ENCODE peak calls at places on chromosomes 12 and 14, in six cellular contexts. One of them, this sample, is unnamed.

GRCh38 chr14:31752867-31753661 is 191.9 kb downstream of the NUBPL start:
- DNase-seq in HFF-Myc: no peak
- DNase-seq in GM10248: no peak
- DNase-seq in heart right ventricle: no peak
- DNase-seq in lung: no peak
- DNase-seq in tibial nerve: no peak
- DNase-seq in this sample: no peak

GRCh38 chr12:56462565-56462964 is 5.8 kb upstream of the SPRYD4 start:
- DNase-seq in HFF-Myc: no peak
- DNase-seq in GM10248: no peak
- DNase-seq in heart right ventricle: no peak
- DNase-seq in lung: no peak
- DNase-seq in tibial nerve: no peak
- DNase-seq in this sample: no peak

GRCh38 chr12:75818863-75819262 is 212.7 kb downstream of the PHLDA1 start:
- DNase-seq in HFF-Myc: no peak
- DNase-seq in GM10248: no peak
- DNase-seq in heart right ventricle: no peak
- DNase-seq in lung: no peak
- DNase-seq in tibial nerve: no peak
- DNase-seq in this sample: no peak

GRCh38 chr14:100104523-100105300 is 39.5 kb downstream of the EVL start:
- DNase-seq in HFF-Myc: peak; percentile 42
- DNase-seq in GM10248: no peak
- DNase-seq in heart right ventricle: no peak
- DNase-seq in lung: no peak
- DNase-seq in tibial nerve: no peak
- DNase-seq in this sample: peak; percentile 57

GRCh38 chr12:4346931-4347330 is 25.9 kb downstream of the TIGAR start:
- DNase-seq in HFF-Myc: no peak
- DNase-seq in GM10248: no peak
- DNase-seq in heart right ventricle: no peak
- DNase-seq in lung: no peak
- DNase-seq in tibial nerve: no peak
- DNase-seq in this sample: no peak

GRCh38 chr14:88340357-88340756 is 17.3 kb upstream of the KCNK10 start:
- DNase-seq in HFF-Myc: no peak
- DNase-seq in GM10248: no peak
- DNase-seq in heart right ventricle: no peak
- DNase-seq in lung: no peak
- DNase-seq in tibial nerve: no peak
- DNase-seq in this sample: no peak

GRCh38 chr12:7091660-7092228 is 501 bp downstream of the C1R start:
- DNase-seq in HFF-Myc: no peak
- DNase-seq in GM10248: peak; percentile 44
- DNase-seq in heart right ventricle: peak; percentile 51
- DNase-seq in lung: peak; percentile 51
- DNase-seq in tibial nerve: no peak
- DNase-seq in this sample: no peak

GRCh38 chr12:132194056-132194455 is 49.8 kb downstream of the NOC4L start:
- DNase-seq in HFF-Myc: no peak
- DNase-seq in GM10248: no peak
- DNase-seq in heart right ventricle: no peak
- DNase-seq in lung: no peak
- DNase-seq in tibial nerve: no peak
- DNase-seq in this sample: no peak

GRCh38 chr14:72892879-72893635 is 844 bp downstream of the DPF3 start:
- DNase-seq in HFF-Myc: no peak
- DNase-seq in GM10248: peak; percentile 45
- DNase-seq in heart right ventricle: no peak
- DNase-seq in lung: no peak
- DNase-seq in tibial nerve: no peak
- DNase-seq in this sample: peak; percentile 37

GRCh38 chr14:92959189-92959531 is 36.2 kb downstream of the CHGA start:
- DNase-seq in HFF-Myc: no peak
- DNase-seq in GM10248: no peak
- DNase-seq in heart right ventricle: no peak
- DNase-seq in lung: no peak
- DNase-seq in tibial nerve: no peak
- DNase-seq in this sample: no peak

GRCh38 chr12:117152793-117153775 is 37.2 kb downstream of the FBXO21 start:
- DNase-seq in HFF-Myc: no peak
- DNase-seq in GM10248: no peak
- DNase-seq in heart right ventricle: peak; percentile 43
- DNase-seq in lung: no peak
- DNase-seq in tibial nerve: no peak
- DNase-seq in this sample: no peak

GRCh38 chr12:22615963-22616501 is 8.9 kb upstream of the ETNK1 start:
- DNase-seq in HFF-Myc: no peak
- DNase-seq in GM10248: no peak
- DNase-seq in heart right ventricle: no peak
- DNase-seq in lung: no peak
- DNase-seq in tibial nerve: no peak
- DNase-seq in this sample: no peak

GRCh38 chr14:65169351-65169750 is 67.0 kb upstream of the MAX start:
- DNase-seq in HFF-Myc: peak; percentile 26
- DNase-seq in GM10248: peak; percentile 76
- DNase-seq in heart right ventricle: peak; percentile 10
- DNase-seq in lung: no peak
- DNase-seq in tibial nerve: no peak
- DNase-seq in this sample: peak; percentile 70

GRCh38 chr14:74368441-74368840 is 20.2 kb downstream of the VRTN start:
- DNase-seq in HFF-Myc: no peak
- DNase-seq in GM10248: no peak
- DNase-seq in heart right ventricle: no peak
- DNase-seq in lung: no peak
- DNase-seq in tibial nerve: no peak
- DNase-seq in this sample: no peak

GRCh38 chr14:77026930-77027537 is 1.5 kb downstream of the IRF2BPL start:
- DNase-seq in HFF-Myc: no peak
- DNase-seq in GM10248: peak; percentile 64
- DNase-seq in heart right ventricle: peak; percentile 40
- DNase-seq in lung: no peak
- DNase-seq in tibial nerve: no peak
- DNase-seq in this sample: peak; percentile 41

GRCh38 chr12:83537428-83538053 is 850.8 kb downstream of the TMTC2 start:
- DNase-seq in HFF-Myc: no peak
- DNase-seq in GM10248: no peak
- DNase-seq in heart right ventricle: no peak
- DNase-seq in lung: no peak
- DNase-seq in tibial nerve: no peak
- DNase-seq in this sample: peak; percentile 1

GRCh38 chr12:118358008-118358359 is 14.7 kb downstream of the TAOK3 start:
- DNase-seq in HFF-Myc: no peak
- DNase-seq in GM10248: no peak
- DNase-seq in heart right ventricle: no peak
- DNase-seq in lung: no peak
- DNase-seq in tibial nerve: no peak
- DNase-seq in this sample: no peak

GRCh38 chr12:25433581-25434325 is 119.3 kb downstream of the LMNTD1 start:
- DNase-seq in HFF-Myc: peak; percentile 20
- DNase-seq in GM10248: no peak
- DNase-seq in heart right ventricle: no peak
- DNase-seq in lung: no peak
- DNase-seq in tibial nerve: no peak
- DNase-seq in this sample: peak; percentile 56

GRCh38 chr12:112217647-112218046 is 92.3 kb downstream of the TRAFD1 start:
- DNase-seq in HFF-Myc: no peak
- DNase-seq in GM10248: no peak
- DNase-seq in heart right ventricle: no peak
- DNase-seq in lung: no peak
- DNase-seq in tibial nerve: no peak
- DNase-seq in this sample: no peak
- TF ChIP-seq CTCF in HFF-Myc: no peak
- TF ChIP-seq CTCF in GM10248: no peak
- TF ChIP-seq CTCF in heart right ventricle: no peak
- TF ChIP-seq CTCF in lung: no peak
- TF ChIP-seq CTCF in tibial nerve: no peak
- TF ChIP-seq CTCF in this sample: no peak

GRCh38 chr14:90103808-90104207 is 42.0 kb downstream of the KCNK13 start:
- DNase-seq in HFF-Myc: no peak
- DNase-seq in GM10248: no peak
- DNase-seq in heart right ventricle: no peak
- DNase-seq in lung: no peak
- DNase-seq in tibial nerve: no peak
- DNase-seq in this sample: no peak

GRCh38 chr14:90109858-90110257 is 48.1 kb downstream of the KCNK13 start:
- DNase-seq in HFF-Myc: no peak
- DNase-seq in GM10248: no peak
- DNase-seq in heart right ventricle: no peak
- DNase-seq in lung: no peak
- DNase-seq in tibial nerve: no peak
- DNase-seq in this sample: no peak

GRCh38 chr14:90111895-90112534 is 50.2 kb downstream of the KCNK13 start:
- DNase-seq in HFF-Myc: no peak
- DNase-seq in GM10248: no peak
- DNase-seq in heart right ventricle: no peak
- DNase-seq in lung: no peak
- DNase-seq in tibial nerve: no peak
- DNase-seq in this sample: peak; percentile 81

GRCh38 chr14:90105756-90106155 is 44.0 kb downstream of the KCNK13 start:
- DNase-seq in HFF-Myc: no peak
- DNase-seq in GM10248: no peak
- DNase-seq in heart right ventricle: no peak
- DNase-seq in lung: no peak
- DNase-seq in tibial nerve: no peak
- DNase-seq in this sample: no peak

DNA sequence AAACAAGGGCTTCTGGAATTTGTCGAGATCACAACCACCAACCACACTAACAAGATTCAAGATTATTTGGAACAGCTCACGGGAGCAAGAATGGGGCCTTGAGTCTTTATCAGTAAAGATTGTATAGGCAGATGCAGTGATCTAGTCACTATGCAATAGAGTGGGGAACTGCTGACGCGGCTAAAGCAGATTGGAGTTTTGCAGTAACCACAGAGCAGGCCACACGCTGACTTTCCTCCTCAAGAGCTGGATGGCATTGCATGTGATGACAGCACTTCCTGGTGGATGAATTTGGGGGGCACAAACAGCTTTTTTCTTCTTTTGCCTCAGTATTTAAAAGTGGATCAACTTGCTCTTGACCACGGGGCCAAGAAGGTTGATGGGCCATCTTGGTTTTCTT is 46.0 kb downstream of the KCNK13 start:
- DNase-seq in HFF-Myc: no peak
- DNase-seq in GM10248: no peak
- DNase-seq in heart right ventricle: no peak
- DNase-seq in lung: no peak
- DNase-seq in tibial nerve: no peak
- DNase-seq in this sample: no peak
- TF ChIP-seq CTCF in HFF-Myc: no peak
- TF ChIP-seq CTCF in GM10248: no peak
- TF ChIP-seq CTCF in heart right ventricle: no peak
- TF ChIP-seq CTCF in lung: no peak
- TF ChIP-seq CTCF in tibial nerve: no peak
- TF ChIP-seq CTCF in this sample: no peak

DNA sequence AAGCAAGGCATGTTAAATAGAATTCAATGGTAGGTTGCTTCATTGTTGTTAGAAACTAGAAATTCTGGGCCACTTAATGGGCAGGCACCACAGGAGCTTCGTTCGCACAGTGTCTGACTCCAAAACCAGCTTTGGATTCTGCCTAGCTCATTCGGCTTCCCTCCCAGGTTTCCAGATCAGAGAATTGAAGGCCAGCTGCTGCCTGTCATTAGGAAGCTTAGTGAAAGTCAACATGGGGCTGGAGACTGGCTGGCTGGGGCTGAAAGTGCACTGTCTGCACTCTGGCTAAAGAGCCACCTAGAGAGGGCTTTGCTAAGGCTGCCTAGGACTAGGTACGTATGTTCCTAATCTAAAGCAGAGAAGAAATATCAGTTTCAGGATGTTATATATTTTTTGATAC is 238.7 kb upstream of the NAV3 start:
- DNase-seq in HFF-Myc: no peak
- DNase-seq in GM10248: no peak
- DNase-seq in heart right ventricle: no peak
- DNase-seq in lung: no peak
- DNase-seq in tibial nerve: no peak
- DNase-seq in this sample: no peak
- TF ChIP-seq CTCF in HFF-Myc: no peak
- TF ChIP-seq CTCF in GM10248: no peak
- TF ChIP-seq CTCF in heart right ventricle: no peak
- TF ChIP-seq CTCF in lung: no peak
- TF ChIP-seq CTCF in tibial nerve: no peak
- TF ChIP-seq CTCF in this sample: no peak

DNA sequence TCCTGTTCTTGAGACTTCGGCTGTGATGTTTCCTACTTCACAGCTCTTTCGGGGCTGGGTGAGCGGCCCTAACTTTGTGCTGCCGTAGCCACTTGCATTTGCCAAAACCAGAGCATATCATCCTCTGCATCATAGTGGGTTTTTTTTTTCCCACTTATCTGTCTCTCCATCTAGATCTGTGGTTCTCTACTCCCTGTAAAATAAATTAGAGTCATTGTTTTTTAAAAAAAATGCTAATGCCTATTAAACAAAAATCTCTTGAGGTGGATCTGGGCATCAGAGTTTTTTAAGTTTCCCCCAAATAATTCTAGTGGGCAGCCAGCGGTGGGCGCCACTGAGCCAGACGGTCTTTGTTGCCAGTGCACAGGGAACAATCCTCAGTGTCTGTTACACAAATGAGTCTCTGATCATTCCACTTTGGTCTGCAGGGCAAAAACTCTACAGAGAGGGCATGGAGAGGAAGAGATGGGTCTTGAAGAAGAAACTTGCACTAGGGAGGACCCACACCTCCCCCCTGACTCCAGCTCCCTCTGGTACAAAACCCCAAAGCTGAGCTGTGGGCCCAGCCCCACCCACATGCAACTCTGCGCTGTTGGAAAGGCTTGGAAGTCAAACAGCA is 62.4 kb upstream of the BCL2L14 start:
- DNase-seq in HFF-Myc: no peak
- DNase-seq in GM10248: no peak
- DNase-seq in heart right ventricle: no peak
- DNase-seq in lung: no peak
- DNase-seq in tibial nerve: no peak
- DNase-seq in this sample: peak; percentile 25
- TF ChIP-seq CTCF in HFF-Myc: peak; percentile 46
- TF ChIP-seq CTCF in GM10248: peak; percentile 45
- TF ChIP-seq CTCF in heart right ventricle: peak; percentile 10
- TF ChIP-seq CTCF in lung: no peak
- TF ChIP-seq CTCF in tibial nerve: no peak
- TF ChIP-seq CTCF in this sample: peak; percentile 34

GRCh38 chr12:57864382-57864781 is 17.9 kb upstream of the CTDSP2 start:
- DNase-seq in HFF-Myc: no peak
- DNase-seq in GM10248: no peak
- DNase-seq in heart right ventricle: no peak
- DNase-seq in lung: no peak
- DNase-seq in tibial nerve: no peak
- DNase-seq in this sample: no peak
- TF ChIP-seq CTCF in HFF-Myc: peak; percentile 10
- TF ChIP-seq CTCF in GM10248: no peak
- TF ChIP-seq CTCF in heart right ventricle: no peak
- TF ChIP-seq CTCF in lung: no peak
- TF ChIP-seq CTCF in tibial nerve: no peak
- TF ChIP-seq CTCF in this sample: no peak